ENCODE peak calls at places on chromosomes 7 and 10, in nine cellular contexts. T is small intestine, O is adrenal gland, I is tibial nerve, A is PC-3, D is stomach, J is left ventricle myocardium inferior, L is ovary, E is astrocyte. X is an unnamed sample. For H3K4me1, the result is how much of the 10 kb centered on the place peaks cover.

GRCh38 chr10:69215405-69216176 is 4.5 kb upstream of the HKDC1 start:
- DNase-seq in O (no peak), D (no peak), J (no peak), A (no peak), L (no peak), E (no peak), I (no peak), T (peak), X (no peak)

GRCh38 chr7:69192134-69192533 is 406.1 kb upstream of the AUTS2 start:
- DNase-seq in J (no peak), L (no peak), A (no peak), D (no peak), T (no peak), E (no peak), I (no peak), O (no peak), X (no peak)

GRCh38 chr10:31782701-31783100 is 145.9 kb downstream of the ARHGAP12 start:
- DNase-seq in J (no peak), L (no peak), O (no peak), A (no peak), T (no peak), I (no peak), D (no peak), E (no peak), X (no peak)

GRCh38 chr7:93877742-93878141 is 12.8 kb downstream of the TFPI2 start:
- DNase-seq in J (no peak), L (no peak), A (no peak), O (no peak), E (no peak), D (no peak), I (no peak), T (no peak), X (no peak)

GRCh38 chr10:78937800-78938694 is 130.7 kb upstream of the ZMIZ1 start:
- DNase-seq in E (no peak), A (peak), T (no peak), L (no peak), I (no peak), J (no peak), O (no peak), D (no peak), X (no peak)

GRCh38 chr10:86657396-86658011 is 3.2 kb downstream of the OPN4 start:
- DNase-seq in L (no peak), J (no peak), D (no peak), A (no peak), I (no peak), T (no peak), E (no peak), O (peak), X (no peak)

GRCh38 chr7:3597243-3597642 is 296.2 kb downstream of the SDK1 start:
- DNase-seq in A (no peak), L (no peak), I (no peak), D (no peak), E (no peak), T (no peak), J (no peak), O (no peak), X (no peak)

GRCh38 chr7:44293561-44294324 is 31.7 kb downstream of the CAMK2B start:
- DNase-seq in L (peak), O (peak), J (peak), E (no peak), T (no peak), I (peak), A (no peak), D (peak), X (no peak)

GRCh38 chr7:105298439-105298894 is 90.3 kb downstream of the SRPK2 start:
- DNase-seq in E (no peak), O (no peak), D (no peak), J (no peak), A (no peak), I (no peak), T (no peak), L (no peak), X (peak)

GRCh38 chr10:51074238-51075028 is at the start of gene PRKG1:
- DNase-seq in J (peak), I (peak), D (peak), O (peak), T (peak), L (peak), E (peak), A (peak), X (no peak)

GRCh38 chr10:119807960-119808697 is 64.5 kb downstream of the MCMBP start:
- DNase-seq in E (peak), L (no peak), T (no peak), D (no peak), I (no peak), O (no peak), A (no peak), J (no peak), X (no peak)

GRCh38 chr7:90747521-90747920 is 151.4 kb downstream of the CDK14 start:
- DNase-seq in E (no peak), J (no peak), L (no peak), O (no peak), D (no peak), T (no peak), A (no peak), I (no peak), X (no peak)

GRCh38 chr10:93030409-93030808 is 30.2 kb upstream of the CYP26C1 start:
- DNase-seq in E (peak), A (peak), I (no peak), T (no peak), L (no peak), O (no peak), D (no peak), J (no peak), X (no peak)

GRCh38 chr10:48237225-48237855 is 37.2 kb downstream of the FRMPD2 start:
- DNase-seq in I (no peak), E (no peak), O (no peak), L (no peak), A (no peak), T (no peak), J (no peak), D (no peak), X (no peak)

GRCh38 chr10:130751851-130752250 is 559.7 kb downstream of the TCERG1L start:
- DNase-seq in J (no peak), A (no peak), O (no peak), T (no peak), I (no peak), L (no peak), E (no peak), D (peak), X (no peak)

GRCh38 chr7:74479066-74479781 is 25.5 kb downstream of the GTF2IRD1 start:
- DNase-seq in E (peak), A (peak), O (peak), D (peak), J (peak), I (peak), L (peak), T (no peak), X (no peak)

GRCh38 chr10:68665841-68666240 is 55.2 kb upstream of the CCAR1 start:
- DNase-seq in T (no peak), A (peak), E (peak), O (no peak), I (no peak), J (no peak), D (no peak), L (no peak), X (no peak)

GRCh38 chr10:83045731-83046130 is 1093.6 kb upstream of the GHITM start:
- DNase-seq in L (no peak), T (no peak), J (no peak), O (no peak), I (no peak), E (no peak), D (no peak), A (no peak), X (no peak)

GRCh38 chr10:96043895-96044580 is 655 bp downstream of the CCNJ start:
- DNase-seq in A (peak), E (peak), J (peak), O (peak), I (no peak), L (peak), D (peak), T (peak), X (peak)

GRCh38 chr7:139452948-139453672 is 30.4 kb downstream of the KLRG2 start:
- DNase-seq in T (no peak), D (no peak), O (no peak), A (no peak), J (no peak), E (peak), I (no peak), L (no peak), X (no peak)

GRCh38 chr10:101972761-101973160 is 83.2 kb downstream of the ARMH3 start:
- DNase-seq in I (no peak), L (no peak), E (no peak), T (no peak), A (no peak), D (no peak), J (no peak), O (no peak), X (no peak)

GRCh38 chr7:1669486-1669951 is 558 bp upstream of the ELFN1 start:
- DNase-seq in O (no peak), E (no peak), A (no peak), J (no peak), D (no peak), I (no peak), T (no peak), L (no peak), X (no peak)

GRCh38 chr10:11098628-11099027 is 81.0 kb downstream of the CELF2 start:
- DNase-seq in D (no peak), T (no peak), A (no peak), I (no peak), O (no peak), J (peak), E (no peak), L (peak), X (no peak)

GRCh38 chr10:121448768-121449456 is 149.3 kb downstream of the FGFR2 start:
- DNase-seq in E (no peak), I (no peak), L (no peak), T (peak), O (no peak), A (no peak), J (no peak), D (no peak), X (no peak)

GRCh38 chr10:32332299-32332750 is 14.6 kb downstream of the EPC1 start:
- DNase-seq in D (no peak), O (no peak), T (peak), A (peak), E (peak), J (no peak), I (no peak), L (no peak), X (peak)

GRCh38 chr7:122316467-122317394 is 12.2 kb upstream of the FEZF1 start:
- DNase-seq in T (peak), J (no peak), O (no peak), E (no peak), D (no peak), A (no peak), L (no peak), I (no peak), X (no peak)

GRCh38 chr10:76352300-76352699 is 920.9 kb downstream of the LRMDA start:
- DNase-seq in A (peak), L (no peak), D (no peak), O (no peak), J (no peak), E (peak), T (no peak), I (no peak), X (no peak)

GRCh38 chr7:93890464-93891068 is at the start of gene TFPI2:
- DNase-seq in L (peak), J (peak), I (no peak), E (peak), T (no peak), A (peak), D (no peak), O (peak), X (peak)

DNA sequence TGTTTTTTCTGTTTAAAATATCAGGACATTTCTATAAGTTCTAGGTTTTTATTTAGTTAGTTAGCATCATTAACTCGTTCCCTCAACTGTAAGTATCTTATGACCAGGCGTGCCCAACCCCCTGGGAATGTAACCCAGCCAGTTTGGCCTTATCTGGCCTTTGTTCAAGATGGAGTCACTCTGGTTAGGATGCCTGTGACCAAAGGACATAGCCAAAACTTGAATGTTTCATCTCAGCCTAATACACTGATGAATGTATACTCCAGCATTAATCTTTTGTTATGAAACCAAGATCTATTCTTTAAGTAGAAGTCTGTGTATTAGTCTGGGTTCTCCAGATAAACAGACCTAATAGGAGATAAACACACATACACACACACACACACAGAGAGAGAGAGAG is 231.4 kb downstream of the NSUN6 start:
- DNase-seq in J (no peak), L (no peak), T (no peak), E (no peak), A (no peak), D (no peak), I (no peak), O (no peak), X (no peak)
- H3K4me1 ChIP-seq in J (under half), L (under half), T (under half), E (under half), A (under half), D (under half), I (under half), O (under half), X (under half)

GRCh38 chr7:26656735-26657134 is 207.7 kb downstream of the SKAP2 start:
- DNase-seq in T (no peak), I (no peak), J (no peak), O (no peak), L (no peak), E (no peak), D (no peak), A (no peak), X (no peak)
- H3K4me1 ChIP-seq in T (under half), I (under half), J (under half), O (under half), L (under half), E (under half), D (under half), A (under half), X (under half)

DNA sequence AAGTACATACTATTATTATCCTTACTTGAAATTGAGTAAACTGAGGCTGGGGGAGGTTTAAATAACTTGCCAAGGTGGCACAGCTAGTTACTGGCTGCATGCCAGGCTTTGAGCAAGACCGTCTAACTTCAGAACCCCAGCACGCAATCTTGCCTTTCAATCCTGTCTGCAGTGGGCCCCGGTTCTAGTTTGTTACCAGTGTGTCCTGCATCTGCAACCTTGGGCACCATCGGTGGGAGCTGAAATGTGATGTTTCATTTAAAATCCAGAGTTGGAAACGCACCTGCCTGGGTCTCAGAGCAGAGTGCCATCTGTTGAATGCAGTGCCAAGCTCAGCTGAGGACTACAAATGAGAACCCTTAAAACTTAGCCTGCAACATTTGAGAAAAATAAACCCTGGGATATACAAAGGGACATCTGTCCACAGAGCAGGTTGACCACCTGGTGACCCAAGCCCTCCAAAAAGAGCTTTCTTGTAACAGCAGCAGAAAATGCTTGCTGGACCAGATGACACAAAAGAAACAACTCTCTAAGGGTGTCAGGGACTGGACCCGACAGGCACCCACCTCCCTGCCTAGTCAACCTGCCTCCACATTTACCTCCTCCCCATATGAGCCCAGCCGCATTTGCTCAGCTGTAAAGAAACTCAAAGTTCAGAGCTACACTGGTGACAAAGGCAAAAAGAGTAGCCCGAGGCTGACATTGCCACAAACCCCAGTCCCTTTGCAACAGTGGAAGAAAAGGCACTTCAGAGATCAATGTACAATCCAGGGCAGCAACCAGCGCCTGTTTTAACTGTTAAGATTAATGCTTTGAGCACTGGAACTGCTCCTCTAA is 1.7 kb downstream of the SH3PXD2A start:
- DNase-seq in A (no peak), I (no peak), J (no peak), D (no peak), E (no peak), L (no peak), T (peak), O (no peak), X (no peak)
- H3K4me1 ChIP-seq in A (under half), I (under half), J (half or more), D (half or more), E (under half), L (under half), T (under half), O (under half), X (under half)

GRCh38 chr10:88893611-88894010 is 13.6 kb downstream of the STAMBPL1 start:
- DNase-seq in T (no peak), J (no peak), A (no peak), D (no peak), L (no peak), I (no peak), E (peak), O (peak), X (no peak)

GRCh38 chr10:88890681-88891371 is 10.8 kb downstream of the STAMBPL1 start:
- DNase-seq in E (peak), J (no peak), O (no peak), I (no peak), A (no peak), D (no peak), L (no peak), T (no peak), X (no peak)

GRCh38 chr10:88895252-88895651 is 15.2 kb downstream of the STAMBPL1 start:
- DNase-seq in D (no peak), A (no peak), J (no peak), O (no peak), T (no peak), I (no peak), E (no peak), L (no peak), X (no peak)

GRCh38 chr10:88889559-88890337 is 9.7 kb downstream of the STAMBPL1 start:
- DNase-seq in D (no peak), J (no peak), E (no peak), O (no peak), I (no peak), L (no peak), T (no peak), A (no peak), X (no peak)

DNA sequence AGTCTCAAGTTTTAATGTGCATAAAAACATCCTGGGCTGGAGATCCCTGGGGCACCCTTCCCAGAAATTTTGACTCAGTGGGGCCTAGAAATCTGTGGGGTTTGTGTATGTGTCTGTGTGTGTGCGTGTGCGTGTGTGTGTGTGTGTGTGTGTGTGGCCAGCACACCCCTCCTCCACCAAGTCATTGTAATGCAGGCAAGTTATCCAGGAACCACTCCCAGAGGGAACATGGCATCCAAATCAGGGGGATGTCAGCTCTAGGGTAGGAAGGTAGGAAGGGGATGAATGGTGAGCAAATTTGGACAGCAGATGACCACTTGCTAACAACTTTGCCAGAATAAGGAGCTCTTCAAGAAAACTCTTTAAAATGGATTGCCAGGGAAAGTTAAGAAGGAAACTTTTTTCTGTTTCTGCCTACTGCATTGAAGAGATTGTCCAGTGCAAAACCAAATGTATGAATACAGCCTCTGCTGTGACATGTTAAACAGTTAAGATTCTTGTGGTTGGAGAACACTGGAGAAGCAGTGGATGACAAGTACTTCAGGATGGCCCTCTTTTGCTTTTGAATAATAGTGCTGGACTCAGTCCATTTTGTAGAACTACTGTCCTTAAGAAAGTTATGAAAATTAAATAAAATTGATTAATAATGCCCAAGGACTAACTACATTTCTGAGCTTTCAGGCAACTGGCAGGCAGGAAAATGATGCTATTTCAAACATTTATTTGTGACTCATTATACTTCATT is 12.3 kb downstream of the STAMBPL1 start:
- DNase-seq in O (no peak), I (no peak), A (no peak), D (no peak), T (no peak), J (no peak), L (no peak), E (peak), X (no peak)
- H3K4me1 ChIP-seq in O (under half), I (under half), A (under half), D (under half), T (under half), J (under half), L (under half), E (under half), X (under half)

GRCh38 chr7:55472928-55473725 is 99.2 kb downstream of the VOPP1 start:
- DNase-seq in T (no peak), I (no peak), D (no peak), A (no peak), J (no peak), E (no peak), L (no peak), O (no peak), X (no peak)
- H3K4me1 ChIP-seq in T (under half), I (under half), D (under half), A (under half), J (under half), E (under half), L (under half), O (under half), X (half or more)

DNA sequence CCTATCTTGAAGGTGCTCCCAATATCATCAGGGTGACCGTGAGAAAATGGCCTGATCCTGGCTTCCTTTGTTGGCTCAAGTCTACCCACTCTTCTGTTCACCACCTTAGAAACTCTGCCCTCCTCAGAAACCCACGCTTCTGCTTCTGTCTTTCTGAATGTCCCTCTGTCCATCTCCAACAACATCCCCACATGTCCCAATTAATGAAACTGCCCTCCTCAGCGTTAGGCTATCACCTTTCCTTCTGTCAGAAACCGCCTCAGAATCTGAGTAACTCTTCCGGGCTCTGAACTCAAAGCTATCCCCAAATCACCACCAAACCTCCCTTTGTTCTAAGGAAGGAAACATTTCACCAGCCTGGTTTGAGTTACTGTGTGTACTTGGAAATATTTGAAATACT is 315.8 kb upstream of the ZNF32 start:
- DNase-seq in A (no peak), E (no peak), D (no peak), L (no peak), T (no peak), O (no peak), J (no peak), I (no peak), X (no peak)
- H3K4me1 ChIP-seq in A (under half), E (under half), D (under half), L (under half), T (under half), O (under half), J (under half), I (under half), X (under half)

GRCh38 chr10:3780056-3780765 is 4.8 kb downstream of the KLF6 start:
- DNase-seq in A (peak), J (no peak), I (no peak), E (peak), T (no peak), L (no peak), D (no peak), O (no peak), X (no peak)

GRCh38 chr10:3779146-3779707 is 5.8 kb downstream of the KLF6 start:
- DNase-seq in J (no peak), T (no peak), E (peak), I (no peak), D (no peak), L (no peak), O (no peak), A (no peak), X (no peak)

GRCh38 chr10:3778708-3779108 is 6.3 kb downstream of the KLF6 start:
- DNase-seq in O (no peak), D (no peak), T (no peak), E (peak), J (no peak), A (no peak), L (no peak), I (no peak), X (no peak)

GRCh38 chr10:3776796-3777571 is 8.0 kb downstream of the KLF6 start:
- DNase-seq in I (no peak), O (no peak), L (no peak), J (no peak), D (peak), E (peak), T (peak), A (peak), X (peak)

GRCh38 chr10:3777876-3778707 is 6.9 kb downstream of the KLF6 start:
- DNase-seq in L (no peak), A (no peak), I (no peak), D (no peak), T (no peak), J (no peak), E (no peak), O (no peak), X (no peak)
- H3K4me1 ChIP-seq in L (under half), A (half or more), I (under half), D (half or more), T (under half), J (half or more), E (half or more), O (under half), X (half or more)

X was measured in naive thymus-derived CD4-positive, alpha-beta T cell.